ENCODE peak calls at places on chromosomes 2 and 18, in four cellular contexts. W, B, R and Q are unnamed samples. For H3K9me3, the result is how much of the 10 kb centered on the place peaks cover.

GRCh38 chr2:219331560-219332213 is 857 bp downstream of the RESP18 start:
- DNase-seq in W (no peak), B (peak), R (no peak), Q (peak)

GRCh38 chr2:85712849-85713612 is 18.9 kb downstream of the GNLY start:
- DNase-seq in W (no peak), B (peak), R (no peak), Q (peak)

GRCh38 chr18:46096651-46097300 is 1.3 kb downstream of the ATP5F1A start:
- DNase-seq in W (no peak), B (no peak), R (no peak), Q (no peak)

GRCh38 chr2:219172231-219173154 is 2.7 kb upstream of the SLC23A3 start:
- DNase-seq in W (no peak), B (no peak), R (no peak), Q (no peak)

GRCh38 chr2:150486539-150487484 is 655 bp downstream of the RND3 start:
- DNase-seq in W (no peak), B (peak), R (no peak), Q (no peak)

GRCh38 chr18:59354731-59355130 is 4.3 kb downstream of the LMAN1 start:
- DNase-seq in W (no peak), B (no peak), R (no peak), Q (no peak)

GRCh38 chr2:53018830-53019425 is 748.7 kb upstream of the CHAC2 start:
- DNase-seq in W (no peak), B (no peak), R (peak), Q (no peak)

GRCh38 chr2:203867561-203868200 is at the start of gene CTLA4:
- DNase-seq in W (no peak), B (no peak), R (no peak), Q (no peak)

GRCh38 chr2:152648336-152648735 is 68.9 kb downstream of the PRPF40A start:
- DNase-seq in W (no peak), B (no peak), R (peak), Q (no peak)

GRCh38 chr2:181627545-181627944 is 29.4 kb downstream of the CERKL start:
- DNase-seq in W (no peak), B (no peak), R (no peak), Q (no peak)

GRCh38 chr2:72917138-72917874 is at the start of gene EMX1:
- DNase-seq in W (no peak), B (no peak), R (peak), Q (no peak)

GRCh38 chr2:46002507-46002883 is 294.7 kb upstream of the EPAS1 start:
- DNase-seq in W (no peak), B (no peak), R (no peak), Q (no peak)

GRCh38 chr2:85827879-85828569 is 60.8 kb downstream of the ST3GAL5 start:
- DNase-seq in W (no peak), B (no peak), R (no peak), Q (no peak)

GRCh38 chr2:102147935-102148334 is 5.4 kb downstream of the IL1R1 start:
- DNase-seq in W (no peak), B (no peak), R (no peak), Q (no peak)

GRCh38 chr2:105371810-105372209 is 27.0 kb downstream of the FHL2 start:
- DNase-seq in W (no peak), B (no peak), R (no peak), Q (no peak)

GRCh38 chr2:83650156-83650555 is 808.9 kb downstream of the SUCLG1 start:
- DNase-seq in W (no peak), B (no peak), R (no peak), Q (no peak)

GRCh38 chr2:11466307-11467125 is 555 bp upstream of the E2F6 start:
- DNase-seq in W (no peak), B (no peak), R (peak), Q (no peak)

GRCh38 chr2:201795608-201796477 is 10.5 kb upstream of the CDK15 start:
- DNase-seq in W (peak), B (no peak), R (peak), Q (no peak)

GRCh38 chr2:173590278-173590811 is 235.7 kb downstream of the CDCA7 start:
- DNase-seq in W (peak), B (peak), R (peak), Q (peak)

GRCh38 chr2:98607741-98608117 is 583 bp downstream of the COA5 start:
- DNase-seq in W (no peak), B (no peak), R (no peak), Q (no peak)

GRCh38 chr2:160214461-160215055 is 14.5 kb upstream of the ITGB6 start:
- DNase-seq in W (no peak), B (peak), R (peak), Q (peak)

GRCh38 chr2:217610411-217610814 is 392.4 kb downstream of the TNS1 start:
- DNase-seq in W (no peak), B (no peak), R (no peak), Q (no peak)

GRCh38 chr2:171318463-171318934 is 115.3 kb downstream of the METTL8 start:
- DNase-seq in W (no peak), B (no peak), R (no peak), Q (no peak)

GRCh38 chr2:73373335-73373734 is 12.3 kb upstream of the ALMS1 start:
- DNase-seq in W (no peak), B (no peak), R (no peak), Q (no peak)

GRCh38 chr2:28713582-28714292 is 37.9 kb upstream of the PPP1CB start:
- DNase-seq in W (no peak), B (no peak), R (no peak), Q (no peak)

GRCh38 chr2:154670083-154670482 is 28.4 kb upstream of the KCNJ3 start:
- DNase-seq in W (no peak), B (no peak), R (no peak), Q (no peak)

GRCh38 chr2:100984892-100985307 is 17.2 kb upstream of the RPL31 start:
- DNase-seq in W (no peak), B (peak), R (peak), Q (peak)

GRCh38 chr2:203819434-203820133 is 48.0 kb upstream of the CTLA4 start:
- DNase-seq in W (no peak), B (no peak), R (no peak), Q (no peak)

GRCh38 chr2:197273485-197273884 is 37.1 kb downstream of the ANKRD44 start:
- DNase-seq in W (no peak), B (no peak), R (no peak), Q (no peak)

GRCh38 chr2:214203199-214203598 is 207.7 kb upstream of the VWC2L start:
- DNase-seq in W (no peak), B (no peak), R (no peak), Q (no peak)

GRCh38 chr2:197174539-197175094 is 136.0 kb downstream of the ANKRD44 start:
- DNase-seq in W (no peak), B (no peak), R (no peak), Q (no peak)

GRCh38 chr2:27154481-27154880 is 5.7 kb downstream of the TCF23 start:
- DNase-seq in W (no peak), B (no peak), R (no peak), Q (no peak)

DNA sequence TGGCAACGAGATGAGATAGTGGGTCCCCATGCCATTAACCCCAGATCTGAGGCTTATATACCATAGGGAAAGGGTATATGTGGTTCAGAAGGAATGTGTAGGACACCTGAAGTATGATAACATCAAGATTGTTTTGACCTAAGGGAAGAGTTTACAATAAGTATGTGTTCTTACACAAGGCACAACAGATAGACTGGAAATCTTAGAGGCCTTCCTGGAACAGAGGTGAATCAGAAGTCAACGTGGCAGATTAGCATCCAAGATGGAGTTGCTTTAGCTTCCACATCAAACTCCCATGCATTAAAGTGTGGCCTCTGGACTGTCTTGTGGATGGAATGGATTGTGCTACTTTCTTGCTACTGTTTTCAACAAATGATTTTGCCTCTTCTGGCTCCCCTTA is 116.6 kb upstream of the NT5C1B start:
- DNase-seq in W (no peak), B (no peak), R (no peak), Q (no peak)
- H3K27ac ChIP-seq in W (no peak), B (no peak), R (no peak), Q (no peak)

DNA sequence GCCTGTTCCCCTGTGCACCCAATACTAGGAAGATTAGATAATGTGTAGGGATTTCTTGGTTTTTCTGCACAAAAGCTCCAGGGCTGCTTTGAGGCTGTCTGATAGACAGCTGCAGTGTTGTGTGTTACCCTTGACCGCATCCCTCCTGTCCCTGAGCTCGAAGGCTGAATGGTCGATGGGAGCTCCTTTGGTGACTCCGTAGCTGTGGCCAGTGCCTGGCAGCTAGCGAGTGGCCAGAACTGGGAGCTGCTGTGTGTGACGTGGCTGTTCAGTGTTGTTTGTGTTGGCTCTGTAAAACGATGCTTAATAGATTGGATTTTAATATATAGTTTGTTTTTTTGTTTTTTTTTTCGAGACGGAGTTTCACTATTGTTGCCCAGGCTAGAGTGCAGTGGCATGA is 170.0 kb downstream of the AGAP1 start:
- DNase-seq in W (no peak), B (no peak), R (no peak), Q (no peak)
- H3K9me3 ChIP-seq in W (under half), B (under half), R (under half), Q (under half)

GRCh38 chr2:64214281-64215115 is 70.3 kb upstream of the PELI1 start:
- DNase-seq in W (no peak), B (peak), R (no peak), Q (no peak)
- H3K27ac ChIP-seq in W (no peak), B (peak), R (no peak), Q (peak)

DNA sequence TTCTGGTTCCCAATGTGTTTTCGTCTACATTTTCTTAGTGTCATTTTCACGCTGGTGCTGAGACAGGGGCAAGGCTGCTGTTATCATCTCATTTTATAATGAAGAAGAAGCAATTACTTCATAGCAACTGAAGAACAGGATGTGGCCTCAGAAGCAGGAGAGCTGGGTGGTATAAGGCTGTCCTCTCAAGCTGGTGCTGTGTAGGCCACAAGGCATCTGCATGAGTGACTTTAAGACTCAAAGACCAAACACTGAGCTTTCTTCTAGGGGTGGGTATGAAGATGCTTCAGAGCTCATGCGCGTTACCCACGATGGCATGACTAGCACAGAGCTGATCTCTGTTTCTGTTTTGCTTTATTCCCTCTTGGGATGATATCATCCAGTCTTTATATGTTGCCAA is 7.3 kb downstream of the IL36G start:
- DNase-seq in W (no peak), B (no peak), R (no peak), Q (no peak)
- H3K9me3 ChIP-seq in W (under half), B (under half), R (under half), Q (under half)

DNA sequence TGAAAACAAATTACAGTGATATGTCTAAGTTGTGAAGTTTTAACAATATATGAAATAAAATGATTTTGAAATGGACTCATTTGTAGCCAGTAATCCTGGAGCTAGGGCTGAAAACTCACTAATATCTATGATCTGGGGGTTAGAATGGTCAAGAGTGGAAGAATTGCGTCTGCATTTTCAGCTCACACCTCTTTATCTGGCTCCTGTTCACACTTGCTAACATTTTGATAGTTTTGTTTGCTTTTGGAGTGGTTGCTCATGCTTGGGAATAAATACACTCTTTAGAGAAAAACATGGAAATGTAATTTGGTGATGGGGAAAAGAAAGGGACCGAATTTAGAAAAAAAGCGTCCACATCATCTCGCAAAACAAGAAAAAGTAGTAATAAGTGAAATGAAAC is 30.7 kb downstream of the UBE2F start:
- DNase-seq in W (no peak), B (no peak), R (no peak), Q (no peak)
- H3K27ac ChIP-seq in W (no peak), B (no peak), R (no peak), Q (no peak)